ENCODE peak calls at places on chromosome 22, in six cellular contexts. L is endothelial cell, S is astrocyte of the spinal cord, P is non-pigmented ciliary epithelial cell, I is coronary artery, B is mesendoderm. W is an unnamed sample.

GRCh38 chr22:47111626-47112373 is 349.4 kb downstream of the TBC1D22A start:
- DNase-seq in S (peak), I (peak), B (no peak), L (no peak), P (no peak), W (no peak)

GRCh38 chr22:25057013-25057881 is 104.7 kb downstream of the KIAA1671 start:
- DNase-seq in I (no peak), B (peak), P (no peak), L (peak), S (peak), W (no peak)

GRCh38 chr22:45204751-45205623 is 35.7 kb downstream of the KIAA0930 start:
- DNase-seq in I (no peak), S (no peak), P (no peak), B (no peak), L (no peak), W (no peak)

GRCh38 chr22:42080287-42080686 is 787 bp downstream of the SMDT1 start:
- DNase-seq in P (no peak), B (peak), I (peak), S (peak), L (no peak), W (no peak)

GRCh38 chr22:45397806-45398205 is 15.6 kb downstream of the SMC1B start:
- DNase-seq in S (no peak), B (peak), P (no peak), L (no peak), I (no peak), W (no peak)

GRCh38 chr22:40044870-40045834 is 50.4 kb downstream of the FAM83F start:
- DNase-seq in L (peak), I (peak), P (no peak), S (peak), B (peak), W (no peak)

GRCh38 chr22:24433001-24433867 is 5.8 kb downstream of the ADORA2A start:
- DNase-seq in S (no peak), P (no peak), L (no peak), B (no peak), I (no peak), W (no peak)

GRCh38 chr22:25815561-25815960 is 73.6 kb downstream of the MYO18B start:
- DNase-seq in P (no peak), S (no peak), B (no peak), L (no peak), I (no peak), W (no peak)

GRCh38 chr22:36327922-36328551 is 59.7 kb downstream of the MYH9 start:
- DNase-seq in P (no peak), I (peak), S (peak), L (no peak), B (no peak), W (no peak)

GRCh38 chr22:46084943-46085830 is 65.1 kb upstream of the PPARA start:
- DNase-seq in I (peak), S (peak), B (no peak), L (no peak), P (no peak), W (no peak)

GRCh38 chr22:31185056-31185455 is 25.1 kb downstream of the RNF185 start:
- DNase-seq in B (no peak), P (no peak), I (no peak), L (no peak), S (peak), W (no peak)

GRCh38 chr22:41732096-41732772 is 32.9 kb downstream of the MEI1 start:
- DNase-seq in B (no peak), S (no peak), I (no peak), L (no peak), P (no peak), W (no peak)

GRCh38 chr22:27816552-27816951 is 15.0 kb upstream of the MN1 start:
- DNase-seq in P (no peak), B (no peak), I (no peak), L (no peak), S (no peak), W (no peak)

GRCh38 chr22:46113110-46113909 is 37.0 kb upstream of the PPARA start:
- DNase-seq in P (no peak), B (no peak), S (no peak), L (no peak), I (no peak), W (no peak)

GRCh38 chr22:46446799-46447198 is 90.6 kb downstream of the CELSR1 start:
- DNase-seq in B (no peak), P (no peak), I (no peak), S (no peak), L (no peak), W (no peak)

GRCh38 chr22:41561335-41561734 is 525 bp downstream of the CSDC2 start:
- DNase-seq in S (peak), I (no peak), L (no peak), P (no peak), B (peak), W (no peak)

GRCh38 chr22:24435861-24436351 is 8.5 kb downstream of the ADORA2A start:
- DNase-seq in L (no peak), S (peak), B (no peak), P (no peak), I (peak), W (no peak)

GRCh38 chr22:17379939-17380710 is 10.9 kb downstream of the CECR2 start:
- DNase-seq in B (peak), P (no peak), L (no peak), S (no peak), I (no peak), W (no peak)

W was measured in epithelial cell of prostate.